ENCODE peak calls at places on chromosome 7, in ten cellular contexts. J is tibial nerve; X is fibroblast of lung; S is psoas muscle; G is GM12878; W is cardiac muscle cell; T is lung; C is CD8-positive, alpha-beta T cell; K is PC-3; D is OCI-LY7. V is an unnamed sample.
A peak's percentile ranks its signal among the peaks of the same experiment; 100 is the strongest.

GRCh38 chr7:157568785-157569584 is 232.2 kb downstream of the DNAJB6 start:
- DNase-seq in C (peak; percentile 26), W (no peak), K (no peak), J (peak; percentile 20), G (no peak), T (peak; percentile 36), S (peak; percentile 69), X (peak; percentile 59), D (peak; percentile 4), V (peak; percentile 9)

GRCh38 chr7:2968176-2968575 is 75.5 kb downstream of the CARD11 start:
- DNase-seq in G (no peak), J (no peak), X (no peak), D (no peak), C (no peak), K (no peak), T (no peak), S (no peak), W (no peak), V (no peak)

GRCh38 chr7:111852081-111852480 is 289.8 kb upstream of the IMMP2L start:
- DNase-seq in J (no peak), X (no peak), W (no peak), C (no peak), K (no peak), T (no peak), S (no peak), G (no peak), D (no peak), V (no peak)

GRCh38 chr7:144057954-144058353 is 9.2 kb downstream of the OR2A5 start:
- DNase-seq in G (no peak), K (peak; percentile 88), T (no peak), C (no peak), X (peak; percentile 1), J (no peak), W (no peak), S (no peak), D (no peak), V (no peak)

GRCh38 chr7:108613147-108613948 is 43.7 kb downstream of the DNAJB9 start:
- DNase-seq in W (peak; percentile 66), K (peak; percentile 78), D (peak; percentile 60), S (no peak), G (no peak), J (no peak), X (peak; percentile 11), T (no peak), C (no peak), V (peak; percentile 77)

GRCh38 chr7:98217623-98218582 is 6.7 kb downstream of the BHLHA15 start:
- DNase-seq in T (no peak), J (no peak), D (peak; percentile 49), X (peak; percentile 7), C (no peak), W (no peak), S (peak; percentile 46), K (no peak), G (no peak), V (no peak)

GRCh38 chr7:44184221-44184873 is 4.9 kb downstream of the GCK start:
- DNase-seq in S (no peak), W (no peak), C (no peak), K (peak; percentile 91), T (no peak), J (no peak), X (peak; percentile 89), G (no peak), D (no peak), V (peak; percentile 19)

GRCh38 chr7:55308186-55308929 is 56.8 kb upstream of the LANCL2 start:
- DNase-seq in J (no peak), C (no peak), T (no peak), D (no peak), X (peak; percentile 98), G (no peak), W (peak; percentile 17), K (no peak), S (no peak), V (no peak)

GRCh38 chr7:112013262-112013661 is 192.9 kb downstream of the DOCK4 start:
- DNase-seq in X (no peak), C (no peak), G (no peak), K (no peak), D (no peak), S (no peak), T (no peak), J (no peak), W (no peak), V (no peak)

GRCh38 chr7:145902123-145902522 is 214.5 kb upstream of the CNTNAP2 start:
- DNase-seq in G (no peak), J (no peak), S (no peak), W (no peak), C (no peak), X (no peak), T (no peak), D (no peak), K (no peak), V (no peak)

GRCh38 chr7:30164567-30164966 is 29.8 kb downstream of the MTURN start:
- DNase-seq in W (peak; percentile 69), J (no peak), K (peak; percentile 76), T (no peak), S (no peak), D (peak; percentile 75), X (peak; percentile 53), G (no peak), C (no peak), V (peak; percentile 61)

GRCh38 chr7:100396421-100396982 is 23.2 kb downstream of the PILRA start:
- DNase-seq in X (no peak), S (no peak), C (no peak), D (peak; percentile 78), W (no peak), J (no peak), K (no peak), T (no peak), G (peak; percentile 93), V (no peak)

DNA sequence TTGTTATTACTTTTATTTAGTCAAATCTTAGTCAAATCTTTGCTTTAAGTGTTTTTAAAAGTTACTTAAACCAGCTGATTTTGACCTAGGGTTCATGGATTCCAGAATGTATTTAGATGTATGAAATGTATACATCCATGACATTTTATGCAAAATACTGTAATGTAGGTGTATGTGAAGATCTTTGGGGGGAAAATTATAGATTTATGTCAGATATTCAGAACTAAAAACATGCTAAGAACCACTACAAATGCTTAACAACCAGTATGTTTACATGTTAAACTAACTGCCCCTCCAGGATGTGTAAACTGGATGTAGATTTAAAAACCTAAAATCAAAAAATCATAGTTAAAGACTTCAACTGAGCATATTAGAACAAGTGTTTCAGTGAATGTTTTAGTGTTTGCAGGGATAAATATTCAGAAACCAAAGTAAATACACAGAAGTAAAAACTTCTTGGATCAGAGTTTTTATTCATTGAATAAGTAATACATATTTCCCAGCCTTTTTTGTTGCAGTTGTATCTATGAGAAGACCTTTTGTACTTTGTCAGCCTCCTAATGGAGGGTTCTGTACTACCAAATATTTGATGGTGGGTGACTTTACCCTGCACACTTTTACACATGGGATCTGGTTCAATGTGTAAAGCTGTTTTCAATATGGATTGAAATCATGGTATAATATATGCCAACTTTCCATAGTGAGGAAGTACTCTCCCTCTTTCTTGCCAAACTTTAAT is 3.9 kb downstream of the CPED1 start:
- DNase-seq in T (no peak), G (no peak), W (no peak), J (no peak), S (no peak), K (no peak), D (no peak), X (no peak), C (no peak), V (no peak)
- H3K4me3 ChIP-seq in T (no peak overlapping the region), G (no peak overlapping the region), W (no peak overlapping the region), J (no peak overlapping the region), S (peak overlapping the region; percentile 75), K (peak overlapping the region; percentile 51), D (no peak overlapping the region), X (peak overlapping the region; percentile 74), C (no peak overlapping the region), V (no peak overlapping the region)

DNA sequence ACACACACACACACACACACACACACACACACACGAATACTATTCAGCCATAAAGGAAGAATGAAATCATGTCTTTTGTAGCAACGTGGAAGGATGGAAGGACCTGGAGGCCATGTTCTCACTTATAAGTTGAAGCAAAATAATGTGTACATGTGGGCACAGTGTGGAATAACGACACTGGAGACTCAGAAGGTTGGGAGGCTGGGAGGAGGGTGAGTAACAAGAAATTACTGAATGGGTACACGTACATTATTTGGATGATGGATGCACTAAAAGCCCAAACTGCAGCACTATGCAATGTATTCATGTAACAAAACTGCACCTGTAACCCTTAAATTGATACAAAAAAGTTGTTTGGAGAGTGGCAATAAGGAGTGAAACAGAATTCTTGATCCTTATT is 32.1 kb downstream of the KMT2C start:
- DNase-seq in W (no peak), X (no peak), D (no peak), S (no peak), G (no peak), K (no peak), T (no peak), J (no peak), C (no peak), V (no peak)
- TF ChIP-seq CTCF in W (no peak), X (no peak), D (no peak), S (no peak), G (no peak), K (no peak), T (no peak), J (no peak), C (no peak), V (no peak)

DNA sequence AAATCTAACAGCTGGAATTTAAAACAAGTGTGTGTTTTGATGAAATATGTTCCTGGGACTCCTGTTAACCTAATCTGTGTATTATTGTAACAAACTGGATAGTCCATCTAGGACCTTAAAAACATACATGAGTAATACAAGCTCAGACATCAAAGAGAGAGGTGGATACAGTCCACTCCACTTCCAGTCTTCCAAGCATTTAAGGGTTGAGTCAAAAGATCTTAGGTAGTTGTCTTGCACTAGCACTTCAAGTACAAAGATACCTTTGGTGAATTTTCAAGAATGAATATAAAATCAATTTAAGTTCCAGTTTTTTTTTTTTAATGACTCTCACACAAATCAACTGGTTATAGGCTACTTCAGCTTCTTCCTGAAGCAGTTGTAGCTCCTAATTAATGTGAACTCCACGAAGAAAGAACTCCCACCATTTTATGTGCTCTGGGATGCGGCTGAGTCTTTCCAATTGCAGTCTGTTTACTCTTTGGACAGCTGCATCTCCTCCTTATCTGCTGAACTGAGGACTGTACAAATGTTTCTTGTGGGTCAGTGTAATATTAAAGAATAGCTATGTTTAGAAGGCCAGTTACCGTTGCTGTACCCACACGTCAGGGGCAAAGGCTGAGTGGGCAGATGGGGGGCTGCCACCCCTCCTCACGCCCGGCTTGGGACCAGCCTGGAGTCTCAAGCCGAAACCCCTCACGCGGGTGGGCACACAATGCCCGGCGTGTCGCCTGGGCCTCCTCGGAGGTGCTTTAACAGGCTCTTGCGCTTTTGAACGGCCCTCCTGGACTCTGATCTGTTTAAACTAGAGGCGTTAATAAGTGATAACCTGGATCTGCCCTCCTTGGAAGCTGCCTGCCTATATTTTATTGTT is 2.9 kb upstream of the IGF2BP3 start:
- DNase-seq in D (peak; percentile 62), G (no peak), C (no peak), W (no peak), T (no peak), S (no peak), K (no peak), J (no peak), X (no peak), V (peak; percentile 43)
- H3K27ac ChIP-seq in D (peak overlapping the region; percentile 90), G (peak overlapping the region; percentile 94), C (no peak overlapping the region), W (peak overlapping the region; percentile 96), T (no peak overlapping the region), S (no peak overlapping the region), K (no peak overlapping the region), J (no peak overlapping the region), X (no peak overlapping the region), V (peak overlapping the region; percentile 97)

DNA sequence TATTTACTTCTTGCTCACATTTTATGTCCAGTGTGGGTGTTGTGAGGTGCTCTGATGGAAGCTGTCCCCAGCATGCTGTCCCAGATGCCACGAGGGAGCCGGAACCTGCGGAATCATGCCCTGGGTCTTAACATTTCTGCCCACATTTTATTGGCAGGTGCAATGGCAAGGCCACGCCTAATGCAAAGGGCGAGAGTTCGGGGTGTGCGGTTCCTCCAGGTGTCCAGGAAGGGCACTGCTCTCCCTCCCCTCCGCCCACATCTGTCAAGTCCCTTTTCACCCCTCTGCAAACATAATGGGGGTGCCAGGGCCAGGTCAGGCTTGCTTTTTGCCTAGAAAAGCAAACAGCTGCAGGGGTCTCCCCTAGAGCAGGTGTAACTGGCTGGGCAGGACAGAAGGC is 16.4 kb downstream of the PDAP1 start:
- DNase-seq in S (no peak), W (no peak), C (no peak), G (no peak), D (no peak), T (no peak), K (no peak), X (no peak), J (no peak), V (no peak)
- H3K4me3 ChIP-seq in S (peak overlapping the region; percentile 75), W (peak overlapping the region; percentile 49), C (no peak overlapping the region), G (no peak overlapping the region), D (peak overlapping the region; percentile 41), T (no peak overlapping the region), K (no peak overlapping the region), X (no peak overlapping the region), J (no peak overlapping the region), V (peak overlapping the region; percentile 63)